ENCODE peak calls at places on chromosome 6, in ten cellular contexts. Z is neural crest cell, D is keratinocyte, N is fibroblast of mammary gland, V is choroid plexus epithelial cell, X is body of pancreas, W is lower leg skin, F is cardiac muscle cell, E is GM23338, L is AG04450. M is an unnamed sample.

GRCh38 chr6:15969236-15969778 is 159.6 kb upstream of the MYLIP start:
- DNase-seq in X (no peak), V (no peak), N (no peak), D (peak; percentile 60), W (no peak), F (no peak), L (no peak), Z (no peak), E (no peak), M (no peak)

GRCh38 chr6:141169419-141169818 is 963.3 kb upstream of the GJE1 start:
- DNase-seq in N (peak; percentile 86), Z (no peak), L (peak; percentile 43), W (no peak), V (peak; percentile 97), F (peak; percentile 22), D (no peak), E (peak; percentile 69), X (no peak), M (no peak)

GRCh38 chr6:157380458-157380778 is 572 bp upstream of the ZDHHC14 start:
- DNase-seq in F (no peak), V (no peak), N (no peak), X (peak; percentile 16), E (peak; percentile 57), D (no peak), W (no peak), L (no peak), Z (no peak), M (no peak)

GRCh38 chr6:31727717-31728671 is 1.1 kb downstream of the DDAH2 start:
- DNase-seq in V (no peak), L (no peak), D (no peak), E (no peak), X (no peak), N (no peak), Z (no peak), F (no peak), W (no peak), M (no peak)

GRCh38 chr6:149043476-149044130 is 273.9 kb upstream of the TAB2 start:
- DNase-seq in D (no peak), E (peak; percentile 72), V (peak; percentile 40), N (peak; percentile 32), Z (peak; percentile 23), L (no peak), X (no peak), W (no peak), F (no peak), M (peak; percentile 84)

GRCh38 chr6:166761801-166762200 is 134.8 kb upstream of the RPS6KA2 start:
- DNase-seq in F (no peak), D (no peak), W (no peak), L (no peak), X (no peak), N (no peak), V (no peak), E (no peak), Z (no peak), M (no peak)

GRCh38 chr6:51533962-51534361 is 553.5 kb downstream of the PKHD1 start:
- DNase-seq in F (no peak), Z (no peak), X (no peak), V (no peak), W (no peak), D (no peak), L (no peak), E (no peak), N (no peak), M (no peak)

GRCh38 chr6:170205126-170205525 is 85.8 kb downstream of the DLL1 start:
- DNase-seq in N (no peak), F (no peak), L (no peak), D (no peak), E (no peak), W (no peak), V (no peak), X (no peak), Z (no peak), M (no peak)

GRCh38 chr6:41846666-41847237 is 48.4 kb downstream of the USP49 start:
- DNase-seq in D (peak; percentile 76), L (peak; percentile 84), Z (peak; percentile 58), X (peak; percentile 69), E (peak; percentile 81), V (peak; percentile 96), N (peak; percentile 95), F (peak; percentile 57), W (peak; percentile 72), M (peak; percentile 65)

GRCh38 chr6:136609878-136610706 is 59.9 kb upstream of the MAP7 start:
- DNase-seq in Z (no peak), W (peak; percentile 75), L (peak; percentile 98), D (peak; percentile 90), X (peak; percentile 23), V (peak; percentile 99), F (no peak), E (peak; percentile 27), N (peak; percentile 99), M (no peak)

DNA sequence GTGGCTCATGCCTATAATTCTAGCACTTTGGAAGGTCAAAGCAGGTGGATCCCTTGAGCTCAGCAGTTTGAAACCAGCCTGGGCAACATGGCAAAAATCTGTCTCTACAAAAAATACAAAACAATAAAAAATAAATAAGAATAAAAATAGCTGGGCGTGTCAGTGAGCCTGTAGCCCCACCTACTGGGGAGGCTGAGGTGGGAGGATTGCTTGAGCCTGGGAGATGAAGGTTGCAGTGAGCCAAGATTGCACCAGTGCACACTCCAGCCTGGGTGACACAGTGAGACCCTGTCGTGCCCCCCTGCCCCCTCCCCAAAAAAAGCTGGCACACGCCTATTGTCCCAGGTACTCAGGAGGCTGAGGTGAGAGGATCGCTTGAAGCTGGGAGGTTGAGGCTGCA is 35.1 kb upstream of the SRPK1 start:
- DNase-seq in W (no peak), V (no peak), L (no peak), Z (no peak), D (no peak), X (no peak), E (no peak), N (no peak), F (no peak), M (no peak)
- TF ChIP-seq CTCF in W (no peak), V (peak; percentile 42), L (peak; percentile 7), Z (peak; percentile 32), D (peak; percentile 22), X (peak; percentile 22), E (peak; percentile 48), N (peak; percentile 26), F (peak; percentile 12), M (peak; percentile 40)

GRCh38 chr6:32853541-32854375 is at the start of the genes PSMB9 and TAP1:
- DNase-seq in X (peak; percentile 96), E (peak; percentile 95), D (peak; percentile 76), N (peak; percentile 88), W (peak; percentile 95), L (peak; percentile 73), F (peak; percentile 93), Z (peak; percentile 72), V (peak; percentile 95), M (peak; percentile 81)
- TF ChIP-seq CTCF in X (peak; percentile 99), E (peak; percentile 59), D (peak; percentile 81), N (peak; percentile 48), W (no peak), L (peak; percentile 68), F (peak; percentile 80), Z (peak; percentile 67), V (peak; percentile 55), M (peak; percentile 77)

DNA sequence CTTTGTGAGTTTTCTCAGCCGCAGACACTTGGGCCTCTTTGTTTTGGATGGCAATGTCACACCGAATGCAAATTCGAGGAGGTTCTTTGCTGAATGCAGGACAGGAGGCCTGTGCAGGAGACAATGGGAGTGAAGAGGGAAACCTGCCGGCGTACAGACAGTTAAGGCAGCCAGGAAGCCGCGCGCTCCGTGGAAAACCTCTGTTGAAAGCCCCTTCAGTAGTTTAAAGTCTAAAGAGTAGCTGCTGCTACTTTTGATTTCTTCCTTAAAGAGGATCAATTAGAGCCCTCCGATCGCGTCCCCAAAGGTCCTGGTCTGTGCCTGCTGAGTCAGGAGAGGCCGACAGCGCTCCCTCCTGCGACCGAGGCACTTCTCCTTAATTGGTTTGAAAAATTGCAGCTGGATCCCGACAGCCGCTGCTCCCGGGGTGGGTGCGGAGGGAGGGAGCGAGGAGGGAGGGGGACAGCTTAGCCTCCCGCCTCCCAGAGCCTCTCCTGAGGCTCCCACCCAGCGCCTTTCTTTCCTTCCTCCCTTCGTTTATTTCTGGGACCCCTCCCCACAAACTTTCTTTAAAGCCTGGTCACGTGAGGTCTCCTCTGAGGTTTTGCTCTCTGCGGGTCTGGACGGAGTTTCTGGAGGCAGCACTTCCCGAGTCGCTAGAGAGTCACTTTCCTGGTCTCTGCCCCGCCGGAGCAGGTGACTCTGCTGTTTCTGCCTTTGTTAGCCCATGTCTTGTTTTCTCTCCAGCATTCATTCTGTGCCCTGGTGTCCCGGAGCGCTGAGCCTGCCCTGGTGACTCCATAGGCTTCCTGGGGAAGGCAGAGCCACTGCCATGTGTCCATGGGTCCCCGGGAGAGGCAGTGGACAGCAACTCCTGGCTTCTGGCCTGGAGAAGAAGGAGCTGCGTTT is 22.3 kb upstream of the RPP40 start:
- DNase-seq in D (no peak), N (peak; percentile 33), W (no peak), Z (peak; percentile 38), V (peak; percentile 43), E (peak; percentile 84), F (peak; percentile 74), X (peak; percentile 66), L (no peak), M (peak; percentile 66)
- TF ChIP-seq CTCF in D (no peak), N (no peak), W (no peak), Z (peak; percentile 27), V (peak; percentile 37), E (no peak), F (peak; percentile 25), X (peak; percentile 10), L (peak; percentile 25), M (peak; percentile 16)

GRCh38 chr6:32854376-32855178 is 585 bp downstream of the PSMB9 start:
- DNase-seq in W (no peak), F (no peak), X (peak; percentile 34), V (peak; percentile 50), N (peak; percentile 37), D (no peak), Z (no peak), E (peak; percentile 30), L (no peak), M (no peak)
- TF ChIP-seq CTCF in W (no peak), F (no peak), X (no peak), V (no peak), N (no peak), D (no peak), Z (no peak), E (no peak), L (no peak), M (no peak)

DNA sequence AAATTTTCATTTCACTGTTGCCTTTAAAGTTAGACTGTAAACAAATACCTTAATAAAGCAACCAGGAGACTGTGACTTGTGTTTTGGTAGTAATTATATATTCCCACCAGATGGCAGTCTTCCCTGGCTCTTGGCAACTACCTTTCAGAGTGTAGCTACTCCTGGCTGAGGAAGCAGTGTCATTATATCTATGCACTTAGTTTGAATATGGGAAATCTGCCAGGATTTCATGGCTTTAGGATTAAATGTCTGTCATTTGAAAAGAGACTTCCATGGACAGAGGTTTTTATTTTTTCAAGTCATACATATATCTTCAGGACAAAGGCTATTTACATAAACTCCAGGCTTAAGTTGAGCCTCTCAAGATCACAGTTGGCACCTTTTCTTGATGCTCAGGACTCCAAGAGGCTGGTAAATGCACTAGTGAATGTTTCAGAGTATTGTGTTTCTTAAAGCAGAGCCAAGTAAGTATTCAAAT is 160.1 kb downstream of the C6orf58 start:
- DNase-seq in D (peak; percentile 38), Z (peak; percentile 12), F (peak; percentile 79), V (peak; percentile 89), N (peak; percentile 74), X (peak; percentile 55), W (peak; percentile 23), L (peak; percentile 45), E (peak; percentile 84), M (peak; percentile 38)
- TF ChIP-seq CTCF in D (peak; percentile 58), Z (peak; percentile 84), F (peak; percentile 61), V (peak; percentile 78), N (peak; percentile 70), X (peak; percentile 68), W (no peak), L (peak; percentile 68), E (peak; percentile 81), M (peak; percentile 70)

M was measured in BE2C.